ENCODE peak calls at places on chromosome 1, in four cellular contexts. One of them, this sample, is unnamed.

GRCh38 chr1:67650061-67650460 is 34.9 kb upstream of the GADD45A start:
- DNase-seq in endodermal cell: no peak
- DNase-seq in fibroblast of lung: no peak
- DNase-seq in mammary epithelial cell: no peak
- DNase-seq in this sample: no peak

GRCh38 chr1:16903054-16903453 is 7.3 kb downstream of the RNU1-2 start:
- DNase-seq in endodermal cell: peak
- DNase-seq in fibroblast of lung: peak
- DNase-seq in mammary epithelial cell: peak
- DNase-seq in this sample: peak

GRCh38 chr1:164583835-164584539 is 25.0 kb downstream of the PBX1 start:
- DNase-seq in endodermal cell: no peak
- DNase-seq in fibroblast of lung: no peak
- DNase-seq in mammary epithelial cell: peak
- DNase-seq in this sample: no peak

GRCh38 chr1:210792703-210793102 is 341.2 kb downstream of the KCNH1 start:
- DNase-seq in endodermal cell: no peak
- DNase-seq in fibroblast of lung: peak
- DNase-seq in mammary epithelial cell: peak
- DNase-seq in this sample: peak

GRCh38 chr1:17194133-17194475 is 10.8 kb upstream of the PADI1 start:
- DNase-seq in endodermal cell: peak
- DNase-seq in fibroblast of lung: no peak
- DNase-seq in mammary epithelial cell: no peak
- DNase-seq in this sample: no peak

GRCh38 chr1:177780096-177780700 is 189.7 kb downstream of the SEC16B start:
- DNase-seq in endodermal cell: peak
- DNase-seq in fibroblast of lung: peak
- DNase-seq in mammary epithelial cell: peak
- DNase-seq in this sample: peak

GRCh38 chr1:207841318-207841717 is 69.6 kb downstream of the CD34 start:
- DNase-seq in endodermal cell: peak
- DNase-seq in fibroblast of lung: no peak
- DNase-seq in mammary epithelial cell: no peak
- DNase-seq in this sample: no peak

GRCh38 chr1:208731976-208732821 is 488.0 kb upstream of the PLXNA2 start:
- DNase-seq in endodermal cell: peak
- DNase-seq in fibroblast of lung: peak
- DNase-seq in mammary epithelial cell: no peak
- DNase-seq in this sample: no peak

GRCh38 chr1:215595231-215595630 is 28.1 kb downstream of the KCTD3 start:
- DNase-seq in endodermal cell: no peak
- DNase-seq in fibroblast of lung: no peak
- DNase-seq in mammary epithelial cell: no peak
- DNase-seq in this sample: no peak

GRCh38 chr1:203695116-203695515 is 68.5 kb downstream of the ATP2B4 start:
- DNase-seq in endodermal cell: no peak
- DNase-seq in fibroblast of lung: no peak
- DNase-seq in mammary epithelial cell: no peak
- DNase-seq in this sample: no peak

GRCh38 chr1:227916655-227917054 is 31.1 kb downstream of the WNT9A start:
- DNase-seq in endodermal cell: no peak
- DNase-seq in fibroblast of lung: no peak
- DNase-seq in mammary epithelial cell: no peak
- DNase-seq in this sample: no peak

GRCh38 chr1:34885405-34886247 is 26.1 kb upstream of the SMIM12 start:
- DNase-seq in endodermal cell: peak
- DNase-seq in fibroblast of lung: peak
- DNase-seq in mammary epithelial cell: no peak
- DNase-seq in this sample: no peak

GRCh38 chr1:206872139-206872538 is 6.7 kb downstream of the IL20 start:
- DNase-seq in endodermal cell: no peak
- DNase-seq in fibroblast of lung: no peak
- DNase-seq in mammary epithelial cell: no peak
- DNase-seq in this sample: no peak

GRCh38 chr1:164559342-164560070 is 522 bp downstream of the PBX1 start:
- DNase-seq in endodermal cell: peak
- DNase-seq in fibroblast of lung: peak
- DNase-seq in mammary epithelial cell: peak
- DNase-seq in this sample: no peak

GRCh38 chr1:218443255-218443654 is 98.1 kb downstream of the TGFB2 start:
- DNase-seq in endodermal cell: no peak
- DNase-seq in fibroblast of lung: no peak
- DNase-seq in mammary epithelial cell: no peak
- DNase-seq in this sample: no peak

GRCh38 chr1:224182866-224183590 is at the start of gene DEGS1:
- DNase-seq in endodermal cell: peak
- DNase-seq in fibroblast of lung: peak
- DNase-seq in mammary epithelial cell: peak
- DNase-seq in this sample: peak

GRCh38 chr1:11845641-11846335 is 1.8 kb downstream of the NPPA start:
- DNase-seq in endodermal cell: peak
- DNase-seq in fibroblast of lung: no peak
- DNase-seq in mammary epithelial cell: peak
- DNase-seq in this sample: no peak

GRCh38 chr1:212609701-212610574 is 1.4 kb downstream of the ATF3 start:
- DNase-seq in endodermal cell: no peak
- DNase-seq in fibroblast of lung: peak
- DNase-seq in mammary epithelial cell: no peak
- DNase-seq in this sample: no peak

GRCh38 chr1:89198500-89199072 is at the start of gene GBP4:
- DNase-seq in endodermal cell: peak
- DNase-seq in fibroblast of lung: peak
- DNase-seq in mammary epithelial cell: peak
- DNase-seq in this sample: no peak

GRCh38 chr1:38817958-38818705 is 41.4 kb downstream of the RRAGC start:
- DNase-seq in endodermal cell: peak
- DNase-seq in fibroblast of lung: no peak
- DNase-seq in mammary epithelial cell: no peak
- DNase-seq in this sample: no peak

GRCh38 chr1:208174736-208175507 is 69.3 kb downstream of the PLXNA2 start:
- DNase-seq in endodermal cell: peak
- DNase-seq in fibroblast of lung: peak
- DNase-seq in mammary epithelial cell: no peak
- DNase-seq in this sample: peak

GRCh38 chr1:2108213-2108876 is 58.1 kb downstream of the PRKCZ start:
- DNase-seq in endodermal cell: peak
- DNase-seq in fibroblast of lung: peak
- DNase-seq in mammary epithelial cell: no peak
- DNase-seq in this sample: no peak

GRCh38 chr1:43530483-43531452 is at the start of gene PTPRF:
- DNase-seq in endodermal cell: peak
- DNase-seq in fibroblast of lung: peak
- DNase-seq in mammary epithelial cell: peak
- DNase-seq in this sample: peak
- TF ChIP-seq CTCF in endodermal cell: peak
- TF ChIP-seq CTCF in fibroblast of lung: no peak
- TF ChIP-seq CTCF in mammary epithelial cell: no peak
- TF ChIP-seq CTCF in this sample: no peak

GRCh38 chr1:151512326-151512725 is 1.1 kb downstream of the CGN start:
- DNase-seq in endodermal cell: peak
- DNase-seq in fibroblast of lung: no peak
- DNase-seq in mammary epithelial cell: peak
- DNase-seq in this sample: no peak

GRCh38 chr1:151510614-151510956 is 602 bp upstream of the CGN start:
- DNase-seq in endodermal cell: no peak
- DNase-seq in fibroblast of lung: no peak
- DNase-seq in mammary epithelial cell: no peak
- DNase-seq in this sample: no peak

GRCh38 chr1:151512801-151513625 is 1.8 kb downstream of the CGN start:
- DNase-seq in endodermal cell: peak
- DNase-seq in fibroblast of lung: no peak
- DNase-seq in mammary epithelial cell: peak
- DNase-seq in this sample: no peak

GRCh38 chr1:151510957-151511635 is at the start of gene CGN:
- DNase-seq in endodermal cell: peak
- DNase-seq in fibroblast of lung: peak
- DNase-seq in mammary epithelial cell: peak
- DNase-seq in this sample: no peak

GRCh38 chr1:151511636-151512215 is 539 bp downstream of the CGN start:
- DNase-seq in endodermal cell: peak
- DNase-seq in fibroblast of lung: no peak
- DNase-seq in mammary epithelial cell: peak
- DNase-seq in this sample: no peak
- TF ChIP-seq CTCF in endodermal cell: peak
- TF ChIP-seq CTCF in fibroblast of lung: no peak
- TF ChIP-seq CTCF in mammary epithelial cell: no peak
- TF ChIP-seq CTCF in this sample: no peak

GRCh38 chr1:231172411-231172810 is 10.6 kb downstream of the TRIM67 start:
- DNase-seq in endodermal cell: no peak
- DNase-seq in fibroblast of lung: no peak
- DNase-seq in mammary epithelial cell: peak
- DNase-seq in this sample: no peak

GRCh38 chr1:231166398-231166797 is 4.5 kb downstream of the TRIM67 start:
- DNase-seq in endodermal cell: no peak
- DNase-seq in fibroblast of lung: no peak
- DNase-seq in mammary epithelial cell: no peak
- DNase-seq in this sample: no peak

GRCh38 chr1:231165371-231165770 is 3.5 kb downstream of the TRIM67 start:
- DNase-seq in endodermal cell: no peak
- DNase-seq in fibroblast of lung: peak
- DNase-seq in mammary epithelial cell: no peak
- DNase-seq in this sample: no peak

GRCh38 chr1:231171623-231172197 is 9.9 kb downstream of the TRIM67 start:
- DNase-seq in endodermal cell: no peak
- DNase-seq in fibroblast of lung: no peak
- DNase-seq in mammary epithelial cell: peak
- DNase-seq in this sample: no peak

DNA sequence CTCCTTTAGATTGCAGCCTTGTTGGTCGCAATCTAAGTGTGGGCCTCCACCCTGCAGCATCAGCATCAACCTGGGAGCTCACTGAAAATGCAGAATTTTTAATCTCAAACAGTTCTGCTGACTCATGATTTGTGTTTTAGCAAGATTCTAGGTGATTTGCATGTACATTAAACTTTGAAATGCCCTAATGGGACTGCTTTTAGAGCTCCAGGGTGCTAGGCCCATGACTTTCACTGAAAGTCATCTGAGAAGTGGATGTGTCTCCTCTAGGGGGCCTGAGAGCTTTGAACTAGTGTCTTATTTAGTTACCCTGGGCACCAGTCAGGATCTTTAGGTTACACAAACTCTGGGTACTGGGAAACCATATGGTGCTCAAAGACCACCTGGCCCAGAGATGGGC is 9.0 kb downstream of the TRIM67 start:
- DNase-seq in endodermal cell: peak
- DNase-seq in fibroblast of lung: no peak
- DNase-seq in mammary epithelial cell: no peak
- DNase-seq in this sample: no peak
- TF ChIP-seq CTCF in endodermal cell: peak
- TF ChIP-seq CTCF in fibroblast of lung: no peak
- TF ChIP-seq CTCF in mammary epithelial cell: no peak
- TF ChIP-seq CTCF in this sample: peak

GRCh38 chr1:110294308-110294707 is 44.9 kb upstream of the RBM15 start:
- DNase-seq in endodermal cell: no peak
- DNase-seq in fibroblast of lung: no peak
- DNase-seq in mammary epithelial cell: no peak
- DNase-seq in this sample: no peak
- TF ChIP-seq CTCF in endodermal cell: no peak
- TF ChIP-seq CTCF in fibroblast of lung: no peak
- TF ChIP-seq CTCF in mammary epithelial cell: no peak
- TF ChIP-seq CTCF in this sample: no peak

GRCh38 chr1:112729909-112730308 is 14.8 kb upstream of the PPM1J start:
- DNase-seq in endodermal cell: no peak
- DNase-seq in fibroblast of lung: no peak
- DNase-seq in mammary epithelial cell: no peak
- DNase-seq in this sample: no peak

GRCh38 chr1:112722601-112723510 is 7.7 kb upstream of the PPM1J start:
- DNase-seq in endodermal cell: peak
- DNase-seq in fibroblast of lung: peak
- DNase-seq in mammary epithelial cell: no peak
- DNase-seq in this sample: peak

GRCh38 chr1:112731451-112731850 is 16.3 kb upstream of the PPM1J start:
- DNase-seq in endodermal cell: no peak
- DNase-seq in fibroblast of lung: no peak
- DNase-seq in mammary epithelial cell: no peak
- DNase-seq in this sample: no peak

GRCh38 chr1:112723511-112723839 is 8.3 kb upstream of the PPM1J start:
- DNase-seq in endodermal cell: no peak
- DNase-seq in fibroblast of lung: no peak
- DNase-seq in mammary epithelial cell: no peak
- DNase-seq in this sample: no peak

DNA sequence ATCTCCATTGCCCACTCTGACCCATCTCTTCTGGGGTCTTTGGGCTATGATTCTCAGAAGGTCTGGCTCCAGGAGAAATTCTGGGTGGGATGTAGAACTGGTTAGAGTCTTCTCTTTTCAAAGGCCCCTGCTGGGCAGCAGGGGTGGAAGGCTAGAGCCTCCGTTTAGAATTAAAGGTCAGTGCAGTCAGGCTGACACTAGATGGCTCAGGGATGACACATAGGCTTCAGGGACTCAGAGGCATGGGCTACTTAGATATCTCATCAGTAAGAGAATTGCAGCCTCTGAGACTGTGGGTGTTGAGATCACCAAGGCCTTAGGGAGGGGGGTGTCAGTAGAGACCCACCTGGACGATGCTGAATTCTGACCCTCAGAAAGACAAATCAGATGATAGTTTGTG is 12.6 kb upstream of the PPM1J start:
- DNase-seq in endodermal cell: peak
- DNase-seq in fibroblast of lung: no peak
- DNase-seq in mammary epithelial cell: no peak
- DNase-seq in this sample: peak
- TF ChIP-seq CTCF in endodermal cell: peak
- TF ChIP-seq CTCF in fibroblast of lung: no peak
- TF ChIP-seq CTCF in mammary epithelial cell: no peak
- TF ChIP-seq CTCF in this sample: peak

DNA sequence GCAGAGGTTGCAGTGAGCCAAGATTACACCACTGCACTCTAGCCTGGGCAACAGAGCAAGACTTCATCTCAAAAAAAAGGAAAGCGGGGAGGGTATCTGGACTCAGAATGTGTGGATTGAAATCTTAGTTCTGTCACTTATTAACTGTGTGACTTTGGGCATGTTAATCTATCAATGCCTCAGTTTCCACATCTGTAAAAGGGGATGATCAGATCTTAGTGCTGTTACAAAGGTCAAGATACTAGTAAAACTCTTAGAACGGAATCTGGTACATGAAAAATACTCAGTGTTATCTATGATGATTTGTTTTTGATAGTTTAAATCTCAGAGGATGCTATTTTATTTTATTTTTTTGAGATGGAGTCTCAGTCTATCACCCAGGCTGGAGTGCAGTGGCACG is 10.5 kb downstream of the FAM76A start:
- DNase-seq in endodermal cell: no peak
- DNase-seq in fibroblast of lung: no peak
- DNase-seq in mammary epithelial cell: no peak
- DNase-seq in this sample: no peak
- TF ChIP-seq CTCF in endodermal cell: no peak
- TF ChIP-seq CTCF in fibroblast of lung: no peak
- TF ChIP-seq CTCF in mammary epithelial cell: no peak
- TF ChIP-seq CTCF in this sample: no peak

GRCh38 chr1:94527447-94528031 is 14.0 kb downstream of the F3 start:
- DNase-seq in endodermal cell: no peak
- DNase-seq in fibroblast of lung: peak
- DNase-seq in mammary epithelial cell: peak
- DNase-seq in this sample: peak
- TF ChIP-seq CTCF in endodermal cell: peak
- TF ChIP-seq CTCF in fibroblast of lung: no peak
- TF ChIP-seq CTCF in mammary epithelial cell: peak
- TF ChIP-seq CTCF in this sample: peak

This sample was measured in HFFc6.